ENCODE peak calls at places on chromosome 6, in seven cellular contexts. D, M, A, H, X, G and W are unnamed samples.

GRCh38 chr6:152458648-152459047 is 178.5 kb downstream of the SYNE1 start:
- DNase-seq in D (no peak), M (no peak), A (no peak), H (no peak), X (no peak), G (no peak), W (no peak)

GRCh38 chr6:42783876-42784738 is 2.3 kb downstream of the BICRAL start:
- DNase-seq in D (no peak), M (no peak), A (no peak), H (no peak), X (no peak), G (no peak), W (no peak)

GRCh38 chr6:9938801-9939200 is 476.1 kb downstream of the TFAP2A start:
- DNase-seq in D (no peak), M (no peak), A (no peak), H (no peak), X (no peak), G (no peak), W (no peak)

GRCh38 chr6:44738652-44739141 is 351.2 kb downstream of the CDC5L start:
- DNase-seq in D (peak; percentile 70), M (no peak), A (no peak), H (peak; percentile 42), X (no peak), G (peak; percentile 34), W (no peak)

GRCh38 chr6:16079354-16079753 is 49.5 kb upstream of the MYLIP start:
- DNase-seq in D (no peak), M (no peak), A (no peak), H (no peak), X (no peak), G (no peak), W (no peak)

GRCh38 chr6:132929141-132929540 is 114.8 kb downstream of the RPS12 start:
- DNase-seq in D (no peak), M (no peak), A (no peak), H (no peak), X (no peak), G (no peak), W (no peak)

GRCh38 chr6:3746119-3746691 is 5.3 kb downstream of the PXDC1 start:
- DNase-seq in D (peak; percentile 78), M (peak; percentile 49), A (no peak), H (no peak), X (no peak), G (peak; percentile 51), W (no peak)

GRCh38 chr6:142542704-142543233 is 241.0 kb downstream of the ADGRG6 start:
- DNase-seq in D (peak; percentile 54), M (no peak), A (peak; percentile 61), H (no peak), X (peak; percentile 21), G (no peak), W (no peak)

GRCh38 chr6:170176621-170177382 is 114.1 kb downstream of the DLL1 start:
- DNase-seq in D (peak; percentile 36), M (no peak), A (peak; percentile 65), H (no peak), X (no peak), G (no peak), W (no peak)

GRCh38 chr6:37673436-37673835 is 24.2 kb downstream of the MDGA1 start:
- DNase-seq in D (no peak), M (no peak), A (no peak), H (no peak), X (no peak), G (no peak), W (no peak)

GRCh38 chr6:159075506-159076100 is 30.8 kb upstream of the TAGAP start:
- DNase-seq in D (no peak), M (no peak), A (no peak), H (no peak), X (no peak), G (no peak), W (no peak)

GRCh38 chr6:104753251-104753650 is 106.5 kb downstream of the HACE1 start:
- DNase-seq in D (no peak), M (no peak), A (no peak), H (no peak), X (no peak), G (no peak), W (no peak)

GRCh38 chr6:170208171-170208601 is 82.7 kb downstream of the DLL1 start:
- DNase-seq in D (no peak), M (peak; percentile 39), A (no peak), H (no peak), X (no peak), G (peak; percentile 22), W (no peak)

GRCh38 chr6:89034586-89035251 is 45.8 kb upstream of the PNRC1 start:
- DNase-seq in D (no peak), M (no peak), A (peak; percentile 27), H (no peak), X (peak; percentile 25), G (no peak), W (no peak)

GRCh38 chr6:31861919-31862343 is 690 bp downstream of the NEU1 start:
- DNase-seq in D (no peak), M (peak; percentile 58), A (no peak), H (no peak), X (no peak), G (no peak), W (no peak)

GRCh38 chr6:88223298-88223697 is 57.2 kb upstream of the CNR1 start:
- DNase-seq in D (no peak), M (no peak), A (no peak), H (no peak), X (no peak), G (no peak), W (no peak)

GRCh38 chr6:153170511-153170910 is 39.4 kb upstream of the RGS17 start:
- DNase-seq in D (no peak), M (no peak), A (no peak), H (no peak), X (no peak), G (no peak), W (no peak)

GRCh38 chr6:111201764-111202163 is 114.5 kb downstream of the SLC16A10 start:
- DNase-seq in D (no peak), M (no peak), A (no peak), H (no peak), X (no peak), G (no peak), W (no peak)

GRCh38 chr6:31842056-31842455 is 14.5 kb downstream of the HSPA1B start:
- DNase-seq in D (no peak), M (no peak), A (no peak), H (no peak), X (no peak), G (no peak), W (no peak)

GRCh38 chr6:105001906-105002305 is 45.0 kb downstream of the LIN28B start:
- DNase-seq in D (no peak), M (no peak), A (no peak), H (no peak), X (no peak), G (no peak), W (no peak)

GRCh38 chr6:51949451-51949850 is 138.0 kb downstream of the PKHD1 start:
- DNase-seq in D (no peak), M (no peak), A (no peak), H (no peak), X (no peak), G (no peak), W (no peak)

GRCh38 chr6:41072836-41073202 is at the start of gene NFYA:
- DNase-seq in D (peak; percentile 100), M (peak; percentile 100), A (no peak), H (no peak), X (no peak), G (no peak), W (peak; percentile 97)

DNA sequence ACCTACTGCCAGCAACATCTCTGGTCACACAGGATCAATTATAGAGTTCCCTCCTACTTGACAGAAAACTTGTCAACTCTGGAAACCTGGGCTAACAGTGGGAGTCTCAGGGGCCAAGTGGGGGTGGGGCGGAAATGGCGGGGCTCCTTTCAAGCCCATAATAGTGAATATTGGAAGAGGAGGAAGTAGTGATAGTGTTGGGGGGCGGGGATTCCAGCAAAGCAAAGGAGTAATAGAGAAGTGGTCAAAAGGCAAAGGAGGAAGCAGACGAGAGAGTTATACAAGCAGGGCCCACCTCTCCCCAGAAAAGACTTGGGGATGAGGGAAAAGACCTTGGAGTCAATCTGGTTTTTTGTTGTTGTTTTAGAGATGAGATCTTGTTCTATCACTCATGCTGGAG is 2.1 kb downstream of the DEF6 start:
- DNase-seq in D (peak; percentile 88), M (no peak), A (no peak), H (no peak), X (peak; percentile 36), G (peak; percentile 37), W (no peak)
- TF ChIP-seq CTCF in D (no peak), M (no peak), A (no peak), H (no peak), X (no peak), G (no peak), W (no peak)

GRCh38 chr6:7390218-7390878 is 740 bp downstream of the RIOK1 start:
- DNase-seq in D (no peak), M (no peak), A (no peak), H (peak; percentile 24), X (no peak), G (peak; percentile 23), W (no peak)
- TF ChIP-seq CTCF in D (no peak), M (no peak), A (no peak), H (no peak), X (no peak), G (no peak), W (no peak)

DNA sequence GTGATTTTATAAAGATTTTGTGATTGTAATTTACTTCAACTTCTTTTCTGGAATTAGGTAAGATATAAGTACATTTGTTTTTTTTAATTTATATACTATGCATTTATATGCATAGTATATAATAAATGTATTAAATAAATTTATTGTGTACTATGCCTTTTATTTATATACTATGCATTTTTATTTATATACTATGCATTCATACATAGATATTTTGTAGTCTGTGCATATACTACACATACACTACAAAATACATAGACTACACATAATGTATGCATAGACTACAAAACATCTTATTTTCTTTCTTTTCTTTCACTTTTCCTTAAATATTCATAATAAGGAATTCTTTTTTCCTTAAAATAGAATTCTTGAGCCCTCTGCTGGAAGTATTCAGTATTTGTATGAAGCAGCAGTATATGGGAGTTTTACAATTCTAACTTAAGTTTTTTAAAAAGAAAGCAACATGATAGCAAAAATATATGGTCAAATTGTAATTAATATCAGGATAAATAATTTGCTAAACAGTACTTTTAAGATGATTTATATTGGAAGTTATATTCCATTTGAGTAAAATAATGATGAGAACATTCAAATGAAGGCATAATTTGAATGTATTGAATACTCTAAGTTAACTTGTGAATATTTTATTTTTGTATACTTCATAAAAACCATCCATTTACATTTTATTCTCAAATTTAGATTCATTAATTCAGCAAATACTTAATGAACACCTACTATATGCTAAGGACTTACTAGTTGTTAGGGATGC is 129.3 kb downstream of the KLHL32 start:
- DNase-seq in D (no peak), M (no peak), A (no peak), H (no peak), X (no peak), G (no peak), W (no peak)
- TF ChIP-seq CTCF in D (peak; percentile 27), M (no peak), A (no peak), H (no peak), X (peak; percentile 51), G (peak; percentile 13), W (peak; percentile 35)

GRCh38 chr6:56961151-56961550 is 6.2 kb downstream of the BEND6 start:
- DNase-seq in D (no peak), M (no peak), A (no peak), H (no peak), X (no peak), G (no peak), W (no peak)
- TF ChIP-seq CTCF in D (no peak), M (no peak), A (no peak), H (no peak), X (no peak), G (peak; percentile 10), W (no peak)